ENCODE peak calls at places on chromosomes 11 and 22, in four cellular contexts. E is GM12878, V is SK-N-SH, S is HepG2. X is an unnamed sample.

GRCh38 chr11:67611165-67611564 is 4.4 kb downstream of the NDUFV1 start:
- DNase-seq in E (no peak), V (no peak), S (no peak), X (no peak)

GRCh38 chr11:119025099-119025473 is 5.6 kb downstream of the SLC37A4 start:
- DNase-seq in E (no peak), V (no peak), S (no peak), X (no peak)

GRCh38 chr11:73800407-73800806 is 12.7 kb downstream of the MRPL48 start:
- DNase-seq in E (no peak), V (no peak), S (no peak), X (no peak)

GRCh38 chr11:113378013-113378412 is 9.6 kb upstream of the ANKK1 start:
- DNase-seq in E (no peak), V (peak), S (no peak), X (no peak)

GRCh38 chr11:117026593-117027330 is 71.5 kb downstream of the SIK3 start:
- DNase-seq in E (no peak), V (no peak), S (no peak), X (peak)

GRCh38 chr11:86589204-86589603 is 83.2 kb downstream of the ME3 start:
- DNase-seq in E (no peak), V (no peak), S (no peak), X (no peak)

GRCh38 chr11:30453705-30454104 is 130.8 kb downstream of the ARL14EP start:
- DNase-seq in E (no peak), V (no peak), S (no peak), X (no peak)

GRCh38 chr22:24996420-24996952 is 44.0 kb downstream of the KIAA1671 start:
- DNase-seq in E (no peak), V (peak), S (no peak), X (no peak)

GRCh38 chr11:10990637-10991036 is 132.8 kb upstream of the ZBED5 start:
- DNase-seq in E (no peak), V (no peak), S (no peak), X (no peak)

GRCh38 chr11:66278396-66279091 is 569 bp downstream of the CNIH2 start:
- DNase-seq in E (no peak), V (peak), S (no peak), X (no peak)

DNA sequence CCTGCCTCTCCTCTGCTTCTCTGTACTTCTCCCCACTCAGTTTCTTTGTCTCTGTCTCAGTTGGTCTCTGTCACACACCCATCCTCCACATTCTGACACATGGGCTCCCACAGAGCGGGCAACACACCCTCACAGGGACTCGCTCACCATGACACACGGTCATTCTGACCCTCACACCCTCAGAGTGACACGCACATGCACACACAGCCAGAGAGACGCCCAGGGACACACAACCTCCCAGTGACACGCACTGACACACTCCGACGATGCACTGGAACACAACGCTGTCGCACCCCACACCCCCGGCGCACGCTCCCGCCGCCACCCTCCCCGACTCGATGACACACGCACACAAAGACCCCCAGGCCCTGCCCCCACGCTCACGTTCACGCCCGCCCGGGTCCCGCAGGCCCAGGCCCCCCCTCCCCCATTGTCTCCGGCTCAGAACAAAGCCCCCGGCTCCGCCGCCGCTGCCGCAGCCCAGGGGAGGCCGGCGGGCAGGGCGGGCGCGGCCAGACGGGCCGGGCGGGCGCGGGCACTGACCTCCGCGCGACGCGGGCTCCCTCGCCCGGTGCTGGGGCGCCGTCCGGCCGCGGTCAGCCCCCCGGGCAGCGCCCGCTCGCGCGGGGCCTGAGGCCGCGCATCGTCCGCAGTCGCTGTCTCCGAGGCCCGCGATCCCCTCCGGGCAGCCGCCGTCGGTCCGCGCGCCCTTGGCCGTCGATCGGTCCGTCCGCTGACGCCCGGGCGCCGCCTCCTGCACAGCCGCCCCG is 404 bp downstream of the DCHS1 start:
- DNase-seq in E (no peak), V (peak), S (no peak), X (no peak)
- TF ChIP-seq REST in E (no peak), V (no peak), S (no peak), X (no peak)

GRCh38 chr11:124415356-124415923 is 9.2 kb downstream of the OR8B4 start:
- DNase-seq in E (no peak), V (no peak), S (peak), X (no peak)
- TF ChIP-seq GABPA in E (no peak), V (no peak), S (no peak), X (no peak)

GRCh38 chr11:3952715-3953114 is 97.3 kb downstream of the STIM1 start:
- DNase-seq in E (no peak), V (no peak), S (no peak), X (no peak)
- TF ChIP-seq REST in E (peak), V (peak), S (peak), X (peak)

GRCh38 chr11:131693756-131694155 is 323.3 kb downstream of the NTM start:
- DNase-seq in E (no peak), V (no peak), S (no peak), X (no peak)

GRCh38 chr11:131692151-131692550 is 321.7 kb downstream of the NTM start:
- DNase-seq in E (no peak), V (no peak), S (no peak), X (no peak)

GRCh38 chr11:131694526-131695424 is 324.4 kb downstream of the NTM start:
- DNase-seq in E (no peak), V (peak), S (peak), X (peak)

GRCh38 chr11:131691558-131692041 is 321.2 kb downstream of the NTM start:
- DNase-seq in E (no peak), V (peak), S (no peak), X (no peak)

GRCh38 chr11:131692961-131693360 is 322.5 kb downstream of the NTM start:
- DNase-seq in E (no peak), V (no peak), S (no peak), X (no peak)
- TF ChIP-seq GABPA in E (no peak), V (no peak), S (no peak), X (no peak)

DNA sequence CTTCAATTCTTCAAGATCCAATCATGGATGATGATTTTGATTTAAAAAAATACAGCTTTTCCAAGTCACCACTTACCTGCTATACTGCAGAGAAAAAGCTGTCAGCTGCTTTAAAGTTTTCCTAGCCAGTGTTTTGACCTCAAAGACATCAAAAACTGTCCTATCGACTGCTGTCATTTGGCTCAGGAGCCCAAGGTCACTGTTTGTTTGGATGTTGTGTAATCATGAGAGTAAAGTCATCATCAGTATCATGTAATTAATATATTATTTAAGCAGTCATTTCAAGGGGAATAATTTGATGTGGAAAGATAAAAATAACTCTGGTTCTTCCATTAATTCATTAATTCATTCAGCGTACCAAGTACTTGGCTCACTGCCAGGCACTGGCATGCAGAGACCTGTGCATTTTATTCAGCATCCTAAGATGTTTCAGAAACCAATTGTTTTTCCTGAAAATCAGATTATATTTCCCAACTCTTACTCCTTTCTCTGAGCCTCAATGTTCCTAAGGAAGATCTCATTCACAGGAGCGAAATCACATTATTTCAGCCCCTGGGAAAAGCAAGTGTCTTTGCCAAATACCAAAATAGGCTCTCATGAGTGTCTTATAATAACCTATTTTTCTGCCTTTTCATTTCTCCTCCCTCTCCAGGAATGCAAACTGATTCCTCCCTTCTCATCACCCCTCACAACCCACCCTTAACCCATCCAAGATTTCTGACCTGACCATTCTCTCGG is 59.9 kb downstream of the SLC1A2 start:
- DNase-seq in E (no peak), V (no peak), S (peak), X (no peak)
- TF ChIP-seq REST in E (no peak), V (no peak), S (no peak), X (no peak)

DNA sequence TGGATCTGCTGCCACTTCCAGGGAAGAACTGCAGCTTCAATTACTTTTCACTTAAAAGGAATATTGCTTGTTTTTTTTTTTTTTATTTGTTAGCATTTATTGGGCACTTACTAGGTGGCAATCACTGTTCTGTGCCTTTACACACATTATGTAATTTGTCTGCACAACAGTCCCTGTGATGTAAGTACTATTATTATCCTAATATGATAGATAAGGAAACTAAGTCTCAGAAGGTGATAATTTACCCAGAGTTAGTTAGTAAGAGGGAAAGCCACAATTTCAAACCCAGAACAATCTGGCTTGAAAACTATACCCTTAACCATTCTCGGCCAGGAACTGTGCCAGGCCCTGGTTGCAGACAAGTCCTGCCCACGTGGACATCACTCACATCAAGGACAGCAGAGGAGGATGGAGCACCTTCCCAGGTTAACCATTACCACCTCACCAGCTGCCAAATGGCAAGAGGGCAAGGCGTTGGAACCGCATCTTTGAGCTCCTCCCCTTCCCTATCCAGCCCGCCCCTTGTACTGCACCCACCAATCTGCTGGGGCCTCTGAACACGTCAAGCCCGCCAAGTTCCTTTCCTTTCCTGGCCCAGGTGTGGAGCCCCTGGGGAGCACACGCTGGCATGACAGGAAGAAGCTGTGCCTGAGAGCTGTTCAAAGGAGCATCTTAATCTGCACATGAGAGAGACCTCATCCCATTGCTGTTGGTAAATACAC is 78.4 kb downstream of the NAV2 start:
- DNase-seq in E (peak), V (no peak), S (no peak), X (no peak)
- TF ChIP-seq GABPA in E (no peak), V (no peak), S (no peak), X (no peak)

GRCh38 chr11:72079776-72080325 is 491 bp downstream of the NUMA1 start:
- DNase-seq in E (no peak), V (peak), S (no peak), X (no peak)

GRCh38 chr11:72081856-72082255 is 1.2 kb downstream of the LRRC51 start:
- DNase-seq in E (no peak), V (no peak), S (no peak), X (no peak)

GRCh38 chr11:72078477-72078876 is 1.9 kb downstream of the NUMA1 start:
- DNase-seq in E (no peak), V (no peak), S (no peak), X (no peak)

GRCh38 chr11:72081184-72081644 is 564 bp downstream of the LRRC51 start:
- DNase-seq in E (no peak), V (no peak), S (no peak), X (no peak)

DNA sequence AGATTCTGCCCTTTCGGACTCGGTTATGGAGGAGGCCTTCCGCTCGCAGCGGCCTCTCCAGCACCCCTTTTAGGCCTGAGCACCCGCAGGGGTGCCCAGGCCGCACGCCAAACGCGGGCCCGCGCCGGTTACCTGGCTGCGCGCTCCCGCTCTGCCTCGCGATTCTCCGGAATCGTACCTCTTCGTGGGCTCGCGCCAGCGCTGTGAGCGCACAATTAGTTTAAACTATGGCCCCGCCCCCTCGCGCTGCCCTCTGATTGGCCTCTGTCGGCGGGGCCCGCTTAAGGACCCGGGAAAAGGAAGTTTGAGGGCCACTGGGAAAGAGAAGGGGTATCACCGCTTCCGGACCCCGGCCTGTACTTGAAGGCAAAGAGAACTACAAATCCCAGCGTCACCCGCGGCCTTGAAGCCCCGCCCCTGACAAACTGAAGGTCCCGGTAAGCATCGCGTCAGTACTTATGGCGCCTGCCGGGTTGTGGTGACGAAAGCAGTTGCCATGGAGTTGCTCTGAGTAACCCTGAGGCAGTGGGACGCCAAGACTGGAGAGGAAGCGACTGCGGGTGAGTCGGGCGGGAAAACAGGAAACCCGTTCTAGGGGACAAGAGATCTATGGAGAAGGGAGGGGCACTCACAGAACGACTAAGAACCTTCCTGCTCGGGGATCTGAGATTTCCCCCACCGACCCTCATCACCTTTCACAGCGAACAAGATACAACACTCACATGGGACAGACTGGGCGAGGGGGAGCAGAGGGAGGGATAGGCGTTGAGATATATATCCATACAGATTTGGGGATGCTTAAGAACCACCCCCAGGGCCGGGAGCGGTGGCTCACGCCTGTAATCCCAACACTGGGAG is at the start of the genes LRRC51 and NUMA1:
- DNase-seq in E (peak), V (peak), S (peak), X (peak)
- TF ChIP-seq REST in E (no peak), V (no peak), S (no peak), X (no peak)

GRCh38 chr22:48541401-48542098 is 1286.1 kb downstream of the BRD1 start:
- DNase-seq in E (no peak), V (no peak), S (no peak), X (no peak)
- TF ChIP-seq GABPA in E (no peak), V (no peak), S (no peak), X (no peak)

DNA sequence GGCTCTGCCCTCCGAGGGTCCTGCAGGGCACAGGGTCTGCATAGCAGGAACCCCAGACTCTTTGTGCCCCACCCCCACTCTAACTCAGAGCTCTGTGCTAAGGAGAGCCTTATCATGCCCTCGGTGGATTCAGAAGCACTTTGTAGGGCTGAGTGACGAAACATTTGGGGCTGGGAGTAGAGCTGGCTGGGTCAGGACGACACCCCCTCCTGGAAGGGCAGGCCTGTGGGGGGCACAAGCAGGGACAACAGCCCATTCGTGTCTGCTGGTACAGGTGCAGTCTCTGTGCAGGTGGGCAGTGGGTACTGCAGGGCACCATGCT is 8.9 kb downstream of the APOBEC3A start:
- DNase-seq in E (no peak), V (no peak), S (no peak), X (no peak)
- TF ChIP-seq REST in E (no peak), V (no peak), S (no peak), X (no peak)